ENCODE peak calls at places on chromosomes 2 and 18, in four cellular contexts. Z, P, S and M are unnamed samples.

GRCh38 chr2:173451137-173451536 is 96.5 kb downstream of the CDCA7 start:
- DNase-seq in P (no peak), S (no peak), Z (no peak), M (no peak)

GRCh38 chr18:8661754-8662573 is 43.4 kb upstream of the MTCL1 start:
- DNase-seq in S (no peak), Z (no peak), P (peak; percentile 53), M (no peak)

GRCh38 chr2:98583866-98584618 is 24.3 kb downstream of the COA5 start:
- DNase-seq in S (no peak), Z (no peak), P (no peak), M (no peak)

GRCh38 chr2:1855150-1855549 is 110.8 kb upstream of the PXDN start:
- DNase-seq in P (no peak), S (no peak), Z (no peak), M (no peak)

GRCh38 chr2:236636714-236637485 is 67.3 kb downstream of the ACKR3 start:
- DNase-seq in Z (no peak), P (no peak), S (no peak), M (no peak)

GRCh38 chr2:28582595-28582994 is 86.7 kb downstream of the PLB1 start:
- DNase-seq in P (no peak), Z (no peak), S (no peak), M (no peak)

GRCh38 chr2:10297950-10298349 is 4.8 kb upstream of the HPCAL1 start:
- DNase-seq in S (no peak), P (peak; percentile 91), Z (peak; percentile 96), M (peak; percentile 91)

GRCh38 chr2:33291278-33292013 is 185.0 kb upstream of the RASGRP3 start:
- DNase-seq in P (peak; percentile 92), S (peak; percentile 93), Z (peak; percentile 84), M (peak; percentile 75)

DNA sequence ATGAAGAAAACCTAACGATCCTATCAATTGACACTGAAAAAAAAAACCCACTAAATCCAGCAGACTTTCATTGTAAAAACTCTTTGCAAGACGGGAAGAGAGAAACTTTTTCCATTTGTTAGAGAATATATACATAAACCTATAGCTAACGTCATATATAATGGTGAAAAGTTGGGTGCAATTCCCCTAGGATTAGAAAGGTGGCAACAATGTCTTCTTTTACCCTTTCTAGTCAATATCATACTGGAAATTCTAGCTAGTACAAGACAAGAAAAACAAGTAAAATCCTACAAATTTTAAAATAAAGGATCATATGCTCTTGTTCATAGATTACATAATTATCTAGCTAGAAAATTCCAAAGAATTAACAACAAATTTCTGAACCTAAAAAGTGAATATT is 1596.5 kb upstream of the LRRTM1 start:
- DNase-seq in P (peak; percentile 54), Z (no peak), S (no peak), M (no peak)
- TF ChIP-seq CTCF in P (peak; percentile 63), Z (no peak), S (peak; percentile 38), M (peak; percentile 36)

GRCh38 chr2:159202568-159203071 is 83.9 kb downstream of the WDSUB1 start:
- DNase-seq in Z (peak; percentile 99), P (peak; percentile 61), S (no peak), M (peak; percentile 99)
- TF ChIP-seq CTCF in Z (peak; percentile 10), P (no peak), S (no peak), M (peak; percentile 61)

DNA sequence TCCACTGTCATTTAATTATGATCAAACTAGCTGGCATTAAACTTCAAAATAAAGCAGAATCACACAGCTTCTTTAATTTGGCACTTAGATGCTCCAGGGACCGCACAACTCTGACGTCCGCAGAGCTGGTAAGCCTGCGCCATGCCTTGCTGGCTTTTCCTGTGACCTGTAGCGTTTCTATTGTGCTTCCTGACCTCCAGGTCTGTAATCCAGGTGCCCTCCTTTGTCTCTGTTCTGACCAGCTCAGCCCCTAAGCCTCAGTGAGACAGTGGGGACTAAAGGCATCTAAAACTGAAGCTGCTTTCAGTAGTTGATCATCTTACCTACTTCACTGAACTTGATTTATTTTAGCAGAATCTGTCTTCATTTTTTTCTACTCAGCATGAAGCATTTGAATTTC is 249.7 kb upstream of the RGPD4 start:
- DNase-seq in S (no peak), Z (no peak), P (no peak), M (no peak)
- TF ChIP-seq CTCF in S (no peak), Z (no peak), P (no peak), M (no peak)

GRCh38 chr2:12722445-12723316 is 5.9 kb downstream of the TRIB2 start:
- DNase-seq in Z (no peak), P (no peak), S (no peak), M (no peak)
- TF ChIP-seq CTCF in Z (no peak), P (peak; percentile 13), S (no peak), M (peak; percentile 54)

DNA sequence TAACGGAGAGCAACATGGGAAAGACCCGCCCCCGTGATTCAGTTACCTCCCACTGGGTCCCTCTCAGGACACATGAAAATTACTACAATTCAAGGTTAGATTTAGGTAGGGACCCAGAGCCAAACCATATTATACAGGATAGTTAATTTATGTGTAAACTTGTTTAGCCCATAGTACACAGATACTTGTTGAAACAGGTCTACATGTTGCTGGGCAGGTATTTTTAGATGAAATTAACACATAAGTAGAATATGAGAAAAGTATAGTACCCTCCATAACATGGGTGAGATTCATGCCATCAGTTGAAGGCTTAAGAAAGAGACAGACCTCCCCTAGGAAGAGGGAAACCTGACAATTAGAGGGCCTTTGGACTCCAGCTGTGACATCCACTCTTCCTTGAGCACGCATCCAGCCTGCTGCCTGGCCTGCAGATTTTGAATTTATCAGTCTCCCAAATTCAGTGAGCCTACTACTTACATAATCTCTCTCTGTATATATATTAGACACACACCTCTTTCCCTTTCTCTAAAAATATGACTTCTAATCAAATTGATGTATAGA is 463.5 kb upstream of the NETO1 start:
- DNase-seq in S (no peak), P (no peak), Z (no peak), M (no peak)
- TF ChIP-seq CTCF in S (no peak), P (no peak), Z (no peak), M (no peak)

DNA sequence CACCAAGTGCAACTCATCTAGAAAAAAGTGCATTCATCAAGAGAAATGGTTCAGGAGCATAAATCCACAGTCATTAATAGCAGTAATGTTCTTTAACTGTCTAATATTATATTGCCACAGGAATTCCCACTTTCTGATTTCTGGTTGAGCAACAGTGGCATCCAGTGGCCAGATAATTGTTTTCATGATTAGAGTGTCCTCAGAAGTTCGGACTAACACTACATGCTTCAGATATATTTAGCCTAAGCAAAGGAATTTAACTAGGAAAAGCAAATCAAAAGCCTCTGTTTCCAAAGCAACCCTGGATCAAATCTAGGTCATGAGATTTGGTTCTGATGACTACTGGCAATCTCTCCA is 9.8 kb upstream of the ERBB4 start:
- DNase-seq in Z (peak; percentile 44), P (peak; percentile 68), S (no peak), M (peak; percentile 57)
- TF ChIP-seq CTCF in Z (peak; percentile 46), P (peak; percentile 68), S (peak; percentile 48), M (peak; percentile 75)

GRCh38 chr18:59219672-59220163 is at the start of gene GRP:
- DNase-seq in Z (no peak), P (no peak), S (no peak), M (no peak)
- TF ChIP-seq CTCF in Z (no peak), P (no peak), S (no peak), M (no peak)